ENCODE peak calls at places on chromosomes 4 and X, in eight cellular contexts. C is heart left ventricle, O is stomach, G is IMR-90, E is body of pancreas, Y is transverse colon, M is A549, V is right lobe of liver. D is an unnamed sample.

GRCh38 chr4:4694296-4694772 is 152.5 kb upstream of the STX18 start:
- DNase-seq in C (peak; percentile 70), O (no peak), G (peak; percentile 23), E (peak; percentile 52), Y (no peak), M (no peak), V (no peak), D (peak; percentile 45)

GRCh38 chr4:164251257-164251656 is 502.7 kb upstream of the SMIM31 start:
- DNase-seq in C (no peak), O (no peak), G (no peak), E (no peak), Y (no peak), M (no peak), V (no peak), D (no peak)

GRCh38 chr4:149291463-149291862 is 524.2 kb downstream of the IQCM start:
- DNase-seq in C (peak; percentile 31), O (no peak), G (peak; percentile 43), E (peak; percentile 29), Y (peak; percentile 8), M (no peak), V (no peak), D (no peak)

GRCh38 chr4:139560396-139561084 is 4.5 kb upstream of the SETD7 start:
- DNase-seq in C (peak; percentile 39), O (no peak), G (no peak), E (no peak), Y (no peak), M (no peak), V (no peak), D (no peak)

GRCh38 chrX:111041018-111041462 is 55.0 kb upstream of the PAK3 start:
- DNase-seq in C (no peak), O (no peak), G (peak; percentile 90), E (peak; percentile 5), Y (no peak), M (peak; percentile 51), V (no peak), D (no peak)

GRCh38 chrX:148609766-148610698 is 109.6 kb downstream of the AFF2 start:
- DNase-seq in C (no peak), O (no peak), G (no peak), E (no peak), Y (no peak), M (no peak), V (no peak), D (no peak)

GRCh38 chrX:135981662-135982061 is 3.6 kb upstream of the SLC9A6 start:
- DNase-seq in C (no peak), O (no peak), G (no peak), E (no peak), Y (no peak), M (no peak), V (no peak), D (no peak)

GRCh38 chr4:73970011-73970410 is 11.8 kb downstream of the PF4 start:
- DNase-seq in C (no peak), O (no peak), G (no peak), E (no peak), Y (no peak), M (no peak), V (no peak), D (no peak)

GRCh38 chr4:76585270-76585669 is 150.2 kb downstream of the SHROOM3 start:
- DNase-seq in C (no peak), O (no peak), G (peak; percentile 77), E (no peak), Y (no peak), M (no peak), V (no peak), D (no peak)

GRCh38 chr4:153822316-153822715 is 33.4 kb upstream of the SFRP2 start:
- DNase-seq in C (no peak), O (no peak), G (no peak), E (no peak), Y (no peak), M (no peak), V (no peak), D (no peak)

GRCh38 chr4:53962516-53963225 is 101.7 kb downstream of the CHIC2 start:
- DNase-seq in C (no peak), O (no peak), G (peak; percentile 90), E (no peak), Y (no peak), M (no peak), V (no peak), D (no peak)

GRCh38 chr4:54937501-54937900 is 187.9 kb downstream of the KDR start:
- DNase-seq in C (no peak), O (no peak), G (no peak), E (no peak), Y (no peak), M (no peak), V (no peak), D (no peak)

GRCh38 chrX:132565273-132565672 is 76.4 kb upstream of the MBNL3 start:
- DNase-seq in C (no peak), O (no peak), G (no peak), E (no peak), Y (no peak), M (no peak), V (no peak), D (no peak)

GRCh38 chr4:54433686-54434085 is 204.6 kb downstream of the PDGFRA start:
- DNase-seq in C (no peak), O (no peak), G (peak; percentile 37), E (no peak), Y (no peak), M (peak; percentile 11), V (no peak), D (no peak)

GRCh38 chr4:157270552-157270951 is 50.0 kb downstream of the GRIA2 start:
- DNase-seq in C (no peak), O (no peak), G (no peak), E (no peak), Y (no peak), M (no peak), V (no peak), D (no peak)

GRCh38 chr4:53490965-53491622 is 100.2 kb downstream of the LNX1 start:
- DNase-seq in C (no peak), O (peak; percentile 38), G (peak; percentile 93), E (peak; percentile 67), Y (peak; percentile 30), M (peak; percentile 69), V (no peak), D (no peak)

GRCh38 chr4:150070464-150071170 is 7.6 kb upstream of the DCLK2 start:
- DNase-seq in C (no peak), O (no peak), G (no peak), E (no peak), Y (no peak), M (peak; percentile 62), V (no peak), D (no peak)

GRCh38 chr4:602559-602942 is 22.8 kb upstream of the PDE6B start:
- DNase-seq in C (no peak), O (peak; percentile 69), G (no peak), E (peak; percentile 81), Y (peak; percentile 88), M (peak; percentile 14), V (peak; percentile 42), D (no peak)

GRCh38 chr4:136277741-136278140 is 1254.6 kb downstream of the PCDH18 start:
- DNase-seq in C (no peak), O (no peak), G (no peak), E (no peak), Y (no peak), M (no peak), V (no peak), D (no peak)

GRCh38 chrX:39438603-39439602 is 637.6 kb downstream of the MID1IP1 start:
- DNase-seq in C (no peak), O (no peak), G (no peak), E (no peak), Y (no peak), M (no peak), V (no peak), D (no peak)

GRCh38 chrX:146424422-146424821 is 385.1 kb upstream of the CXorf51B start:
- DNase-seq in C (no peak), O (no peak), G (no peak), E (no peak), Y (no peak), M (no peak), V (no peak), D (no peak)

GRCh38 chr4:98773638-98774037 is 115.2 kb upstream of the TSPAN5 start:
- DNase-seq in C (no peak), O (no peak), G (no peak), E (peak; percentile 5), Y (no peak), M (no peak), V (no peak), D (no peak)

GRCh38 chr4:110364911-110365520 is 110.9 kb upstream of the ENPEP start:
- DNase-seq in C (peak; percentile 44), O (no peak), G (no peak), E (no peak), Y (no peak), M (no peak), V (no peak), D (no peak)

GRCh38 chr4:113116414-113117345 is 67.2 kb downstream of the ANK2 start:
- DNase-seq in C (peak; percentile 29), O (no peak), G (no peak), E (peak; percentile 40), Y (no peak), M (no peak), V (no peak), D (no peak)

GRCh38 chr4:101178731-101179130 is 168.6 kb downstream of the PPP3CA start:
- DNase-seq in C (no peak), O (no peak), G (peak; percentile 50), E (no peak), Y (no peak), M (no peak), V (no peak), D (no peak)

GRCh38 chr4:5863461-5864113 is 29.3 kb downstream of the CRMP1 start:
- DNase-seq in C (no peak), O (no peak), G (peak; percentile 96), E (no peak), Y (no peak), M (peak; percentile 62), V (no peak), D (no peak)

GRCh38 chr4:62399242-62399641 is 1199.1 kb downstream of the ADGRL3 start:
- DNase-seq in C (no peak), O (no peak), G (no peak), E (no peak), Y (no peak), M (no peak), V (no peak), D (no peak)

GRCh38 chr4:1757836-1758235 is 35.3 kb upstream of the FGFR3 start:
- DNase-seq in C (no peak), O (no peak), G (no peak), E (no peak), Y (no peak), M (no peak), V (no peak), D (no peak)
- H3K4me1 ChIP-seq in C (peaks cover 8% of the 10 kb centered on the region), O (peaks cover 12% of the 10 kb centered on the region), G (no peaks in the 10 kb centered on the region), E (peaks cover 28% of the 10 kb centered on the region), Y (peaks cover under 1% of the 10 kb centered on the region), M (peaks cover 22% of the 10 kb centered on the region), V (no peaks in the 10 kb centered on the region), D (no peaks in the 10 kb centered on the region)

GRCh38 chr4:17173300-17173699 is 274.9 kb upstream of the LDB2 start:
- DNase-seq in C (peak; percentile 40), O (no peak), G (no peak), E (no peak), Y (no peak), M (peak; percentile 1), V (no peak), D (no peak)
- TF ChIP-seq CTCF in C (peak; percentile 62), O (no peak), G (no peak), E (no peak), Y (no peak), M (no peak), V (peak; percentile 11), D (no peak)

GRCh38 chr4:174283507-174284180 is at the start of the genes CEP44 and FBXO8:
- DNase-seq in C (peak; percentile 67), O (peak; percentile 65), G (peak; percentile 78), E (peak; percentile 76), Y (peak; percentile 72), M (peak; percentile 74), V (peak; percentile 80), D (peak; percentile 59)
- TF ChIP-seq POLR2A in C (peak; percentile 17), O (no peak), G (peak; percentile 22), E (peak; percentile 75), Y (peak; percentile 50), M (no peak), V (no peak), D (peak; percentile 40)

GRCh38 chr4:84964995-84965557 is 1.4 kb downstream of the WDFY3 start:
- DNase-seq in C (no peak), O (no peak), G (no peak), E (no peak), Y (no peak), M (no peak), V (no peak), D (no peak)
- H3K4me1 ChIP-seq in C (peaks cover 38% of the 10 kb centered on the region), O (peaks cover 37% of the 10 kb centered on the region), G (peaks cover 3% of the 10 kb centered on the region), E (peaks cover 19% of the 10 kb centered on the region), Y (peaks cover 15% of the 10 kb centered on the region), M (peaks cover 21% of the 10 kb centered on the region), V (peaks cover 8% of the 10 kb centered on the region), D (peaks cover 3% of the 10 kb centered on the region)